ENCODE peak calls at places on chromosomes 5 and 9, in four cellular contexts. One of them, this sample, is unnamed.

GRCh38 chr5:143511736-143512135 is 108.2 kb upstream of the NR3C1 start:
- DNase-seq in cardiac muscle cell: no peak
- DNase-seq in transverse colon: no peak
- DNase-seq in HCT116: no peak
- DNase-seq in this sample: no peak

GRCh38 chr5:157913575-157913974 is 54.6 kb upstream of the CLINT1 start:
- DNase-seq in transverse colon: no peak
- DNase-seq in cardiac muscle cell: no peak
- DNase-seq in HCT116: no peak
- DNase-seq in this sample: no peak

GRCh38 chr5:124748687-124749594 is 2.5 kb upstream of the ZNF608 start:
- DNase-seq in cardiac muscle cell: peak; percentile 94
- DNase-seq in transverse colon: peak; percentile 87
- DNase-seq in HCT116: peak; percentile 92
- DNase-seq in this sample: peak; percentile 89

GRCh38 chr5:146441896-146442295 is 5.2 kb upstream of the TCERG1 start:
- DNase-seq in HCT116: no peak
- DNase-seq in cardiac muscle cell: no peak
- DNase-seq in transverse colon: no peak
- DNase-seq in this sample: no peak

GRCh38 chr5:122849746-122850145 is 4.3 kb downstream of the SNX24 start:
- DNase-seq in HCT116: no peak
- DNase-seq in transverse colon: no peak
- DNase-seq in cardiac muscle cell: peak; percentile 13
- DNase-seq in this sample: peak; percentile 63

GRCh38 chr9:20271107-20271506 is 351.2 kb downstream of the MLLT3 start:
- DNase-seq in HCT116: no peak
- DNase-seq in transverse colon: no peak
- DNase-seq in cardiac muscle cell: no peak
- DNase-seq in this sample: no peak

GRCh38 chr5:83000448-83000847 is 76.7 kb downstream of the TMEM167A start:
- DNase-seq in cardiac muscle cell: no peak
- DNase-seq in transverse colon: no peak
- DNase-seq in HCT116: no peak
- DNase-seq in this sample: no peak

GRCh38 chr9:92635760-92636159 is 34.2 kb downstream of the IPPK start:
- DNase-seq in HCT116: no peak
- DNase-seq in cardiac muscle cell: no peak
- DNase-seq in transverse colon: no peak
- DNase-seq in this sample: no peak

GRCh38 chr9:89473762-89474469 is 24.0 kb downstream of the SEMA4D start:
- DNase-seq in HCT116: no peak
- DNase-seq in transverse colon: no peak
- DNase-seq in cardiac muscle cell: no peak
- DNase-seq in this sample: no peak

GRCh38 chr5:79122963-79123362 is 11.4 kb downstream of the BHMT start:
- DNase-seq in HCT116: no peak
- DNase-seq in cardiac muscle cell: no peak
- DNase-seq in transverse colon: no peak
- DNase-seq in this sample: no peak

GRCh38 chr5:157597277-157597676 is 21.7 kb upstream of the ADAM19 start:
- DNase-seq in cardiac muscle cell: no peak
- DNase-seq in transverse colon: no peak
- DNase-seq in HCT116: no peak
- DNase-seq in this sample: no peak

GRCh38 chr5:77987988-77988387 is 211.8 kb upstream of the TBCA start:
- DNase-seq in transverse colon: no peak
- DNase-seq in HCT116: no peak
- DNase-seq in cardiac muscle cell: no peak
- DNase-seq in this sample: no peak

GRCh38 chr5:158970569-158971014 is 129.1 kb downstream of the EBF1 start:
- DNase-seq in cardiac muscle cell: no peak
- DNase-seq in HCT116: no peak
- DNase-seq in transverse colon: no peak
- DNase-seq in this sample: no peak

GRCh38 chr9:908806-909205 is 67.3 kb downstream of the DMRT1 start:
- DNase-seq in HCT116: no peak
- DNase-seq in cardiac muscle cell: no peak
- DNase-seq in transverse colon: no peak
- DNase-seq in this sample: no peak

GRCh38 chr9:123453904-123454321 is 97.9 kb downstream of the CRB2 start:
- DNase-seq in transverse colon: peak; percentile 65
- DNase-seq in HCT116: no peak
- DNase-seq in cardiac muscle cell: no peak
- DNase-seq in this sample: no peak

GRCh38 chr9:14895806-14896205 is 14.4 kb downstream of the FREM1 start:
- DNase-seq in transverse colon: no peak
- DNase-seq in cardiac muscle cell: no peak
- DNase-seq in HCT116: no peak
- DNase-seq in this sample: no peak

GRCh38 chr9:130636648-130637020 is 27.8 kb upstream of the PRDM12 start:
- DNase-seq in HCT116: no peak
- DNase-seq in transverse colon: no peak
- DNase-seq in cardiac muscle cell: no peak
- DNase-seq in this sample: no peak

GRCh38 chr5:97929383-97929782 is 746.3 kb upstream of the RIOK2 start:
- DNase-seq in cardiac muscle cell: no peak
- DNase-seq in HCT116: no peak
- DNase-seq in transverse colon: no peak
- DNase-seq in this sample: no peak

GRCh38 chr5:137248476-137248970 is 250.6 kb downstream of the SPOCK1 start:
- DNase-seq in HCT116: no peak
- DNase-seq in transverse colon: no peak
- DNase-seq in cardiac muscle cell: no peak
- DNase-seq in this sample: no peak

GRCh38 chr9:12708562-12709298 is 15.5 kb downstream of the TYRP1 start:
- DNase-seq in HCT116: peak; percentile 55
- DNase-seq in cardiac muscle cell: no peak
- DNase-seq in transverse colon: no peak
- DNase-seq in this sample: no peak

GRCh38 chr9:95907794-95908193 is 32.3 kb downstream of the ERCC6L2 start:
- DNase-seq in transverse colon: no peak
- DNase-seq in cardiac muscle cell: no peak
- DNase-seq in HCT116: no peak
- DNase-seq in this sample: no peak
- TF ChIP-seq CTCF in transverse colon: no peak
- TF ChIP-seq CTCF in cardiac muscle cell: no peak
- TF ChIP-seq CTCF in HCT116: peak; percentile 48
- TF ChIP-seq CTCF in this sample: no peak

GRCh38 chr9:137034039-137034708 is 2.3 kb upstream of the FUT7 start:
- DNase-seq in transverse colon: peak; percentile 73
- DNase-seq in HCT116: no peak
- DNase-seq in cardiac muscle cell: no peak
- DNase-seq in this sample: no peak
- H3K4me3 ChIP-seq in transverse colon: no peak overlapping the region
- H3K4me3 ChIP-seq in HCT116: no peak overlapping the region
- H3K4me3 ChIP-seq in cardiac muscle cell: no peak overlapping the region
- H3K4me3 ChIP-seq in this sample: no peak overlapping the region

GRCh38 chr5:178883815-178884430 is 11.8 kb upstream of the ZFP2 start:
- DNase-seq in transverse colon: no peak
- DNase-seq in HCT116: no peak
- DNase-seq in cardiac muscle cell: no peak
- DNase-seq in this sample: no peak
- H3K9me3 ChIP-seq in transverse colon: peaks cover 88% of the 10 kb centered on the region
- H3K9me3 ChIP-seq in HCT116: peaks cover 29% of the 10 kb centered on the region
- H3K9me3 ChIP-seq in cardiac muscle cell: peaks cover 9% of the 10 kb centered on the region
- H3K9me3 ChIP-seq in this sample: peaks cover 69% of the 10 kb centered on the region

GRCh38 chr9:133396952-133397351 is 20.8 kb downstream of the STKLD1 start:
- DNase-seq in cardiac muscle cell: peak; percentile 49
- DNase-seq in transverse colon: no peak
- DNase-seq in HCT116: no peak
- DNase-seq in this sample: peak; percentile 51
- TF ChIP-seq CTCF in cardiac muscle cell: peak; percentile 52
- TF ChIP-seq CTCF in transverse colon: no peak
- TF ChIP-seq CTCF in HCT116: peak; percentile 48
- TF ChIP-seq CTCF in this sample: peak; percentile 37

DNA sequence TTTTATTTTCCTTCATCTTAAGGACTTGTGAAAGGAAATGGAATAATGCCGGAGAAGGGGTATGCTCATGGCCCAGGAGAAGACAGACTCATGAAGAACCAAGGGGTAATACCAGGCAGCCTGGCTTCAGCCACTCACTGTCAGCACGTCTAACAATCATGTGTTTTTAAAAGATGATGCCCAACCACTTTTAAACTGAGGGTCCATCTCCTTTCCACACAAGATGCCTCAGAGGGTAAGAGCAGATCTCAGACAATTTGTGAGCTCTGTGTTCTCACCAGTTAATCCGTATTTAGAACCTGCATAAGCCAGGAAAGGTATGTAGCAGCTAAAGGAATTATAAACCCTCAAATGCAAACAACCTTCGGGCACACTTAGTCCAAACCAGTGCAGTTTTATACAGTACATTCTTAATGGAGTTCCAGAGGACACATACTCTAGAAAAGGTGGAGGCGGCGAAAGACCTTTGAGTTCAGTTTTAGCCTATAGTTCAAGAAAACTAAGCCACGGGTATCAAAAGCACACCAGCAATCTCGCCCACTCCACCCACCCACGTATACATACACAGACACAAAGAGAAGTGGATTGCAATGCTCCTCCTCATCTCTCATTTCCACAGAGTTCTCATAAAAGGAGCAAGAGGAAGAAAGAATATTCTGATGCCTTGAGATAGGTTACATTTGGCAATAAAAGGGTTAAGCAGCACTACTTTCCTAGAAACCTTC is 2.6 kb downstream of the DIAPH1 start:
- DNase-seq in cardiac muscle cell: no peak
- DNase-seq in HCT116: no peak
- DNase-seq in transverse colon: no peak
- DNase-seq in this sample: no peak
- H3K4me3 ChIP-seq in cardiac muscle cell: no peak overlapping the region
- H3K4me3 ChIP-seq in HCT116: no peak overlapping the region
- H3K4me3 ChIP-seq in transverse colon: no peak overlapping the region
- H3K4me3 ChIP-seq in this sample: no peak overlapping the region

This sample was measured in Caco-2.